ENCODE peak calls at places on chromosomes 13 and 19, in five cellular contexts. B, S, A, O and T are unnamed samples.

GRCh38 chr13:101552797-101553196 is 100.3 kb downstream of the ITGBL1 start:
- DNase-seq in B (no peak), S (no peak), A (no peak), O (no peak), T (no peak)

GRCh38 chr19:54418030-54418929 is 3.0 kb downstream of the TTYH1 start:
- DNase-seq in B (no peak), S (peak), A (peak), O (no peak), T (no peak)

GRCh38 chr19:35609881-35610353 is 2.6 kb upstream of the HAUS5 start:
- DNase-seq in B (no peak), S (no peak), A (no peak), O (peak), T (no peak)

GRCh38 chr19:53541971-53542370 is 4.0 kb downstream of the ZNF331 start:
- DNase-seq in B (no peak), S (no peak), A (no peak), O (no peak), T (no peak)

GRCh38 chr13:100530645-100531044 is 57.9 kb downstream of the GGACT start:
- DNase-seq in B (no peak), S (no peak), A (peak), O (no peak), T (no peak)

GRCh38 chr19:32415246-32415645 is 9.7 kb downstream of the DPY19L3 start:
- DNase-seq in B (no peak), S (no peak), A (no peak), O (no peak), T (no peak)

GRCh38 chr13:46178821-46179220 is 3.2 kb downstream of the LCP1 start:
- DNase-seq in B (no peak), S (no peak), A (no peak), O (no peak), T (no peak)

GRCh38 chr13:44309771-44310767 is 63.6 kb upstream of the SERP2 start:
- DNase-seq in B (no peak), S (no peak), A (no peak), O (no peak), T (no peak)

GRCh38 chr13:106499905-106500304 is 35.6 kb downstream of the EFNB2 start:
- DNase-seq in B (no peak), S (no peak), A (no peak), O (peak), T (no peak)

GRCh38 chr13:99351772-99352171 is 44.6 kb upstream of the GPR183 start:
- DNase-seq in B (no peak), S (no peak), A (no peak), O (no peak), T (no peak)

GRCh38 chr19:19061491-19061890 is 2.3 kb upstream of the SLC25A42 start:
- DNase-seq in B (no peak), S (no peak), A (no peak), O (no peak), T (no peak)

GRCh38 chr13:100859861-100860260 is 185.3 kb upstream of the TMTC4 start:
- DNase-seq in B (no peak), S (no peak), A (no peak), O (no peak), T (no peak)

GRCh38 chr19:3227054-3227626 is 2.7 kb downstream of the CELF5 start:
- DNase-seq in B (no peak), S (no peak), A (no peak), O (no peak), T (no peak)

GRCh38 chr13:36421447-36421846 is 10.8 kb upstream of the CCNA1 start:
- DNase-seq in B (no peak), S (no peak), A (no peak), O (no peak), T (no peak)

GRCh38 chr13:31046711-31047279 is 114.3 kb downstream of the TEX26 start:
- DNase-seq in B (no peak), S (no peak), A (no peak), O (no peak), T (no peak)

GRCh38 chr19:52658595-52658994 is 20.4 kb upstream of the ZNF83 start:
- DNase-seq in B (no peak), S (no peak), A (peak), O (no peak), T (no peak)

GRCh38 chr13:31209172-31209818 is 9.5 kb downstream of the B3GLCT start:
- DNase-seq in B (no peak), S (no peak), A (no peak), O (no peak), T (no peak)

GRCh38 chr19:30228726-30229523 is 143.3 kb upstream of the ZNF536 start:
- DNase-seq in B (no peak), S (no peak), A (no peak), O (no peak), T (no peak)

GRCh38 chr13:30017880-30018279 is 167.5 kb upstream of the UBL3 start:
- DNase-seq in B (no peak), S (no peak), A (no peak), O (no peak), T (no peak)

GRCh38 chr19:408441-409005 is 424 bp downstream of the C2CD4C start:
- DNase-seq in B (no peak), S (peak), A (no peak), O (no peak), T (no peak)

GRCh38 chr19:18183529-18183928 is 9.5 kb upstream of the MPV17L2 start:
- DNase-seq in B (no peak), S (no peak), A (no peak), O (no peak), T (no peak)

GRCh38 chr13:113599396-113599795 is 14.8 kb downstream of the TFDP1 start:
- DNase-seq in B (no peak), S (no peak), A (no peak), O (no peak), T (no peak)

GRCh38 chr13:69496951-69497350 is 610.7 kb upstream of the ATXN8OS start:
- DNase-seq in B (no peak), S (no peak), A (no peak), O (no peak), T (no peak)

GRCh38 chr19:4083677-4084546 is 17.2 kb upstream of the ZBTB7A start:
- DNase-seq in B (no peak), S (no peak), A (no peak), O (no peak), T (no peak)

GRCh38 chr13:114073881-114074551 is 58.4 kb downstream of the RASA3 start:
- DNase-seq in B (no peak), S (no peak), A (no peak), O (no peak), T (no peak)

GRCh38 chr19:42571136-42571535 is 23.6 kb downstream of the CEACAM8 start:
- DNase-seq in B (no peak), S (no peak), A (no peak), O (no peak), T (no peak)

GRCh38 chr19:2239771-2240770 is 3.4 kb downstream of the SF3A2 start:
- DNase-seq in B (no peak), S (no peak), A (no peak), O (no peak), T (no peak)

GRCh38 chr19:1619094-1619439 is 13.8 kb upstream of the UQCR11 start:
- DNase-seq in B (no peak), S (no peak), A (no peak), O (no peak), T (no peak)

GRCh38 chr13:19618925-19619324 is 14.5 kb upstream of the MPHOSPH8 start:
- DNase-seq in B (no peak), S (peak), A (peak), O (no peak), T (peak)

GRCh38 chr13:98349731-98350305 is 172.7 kb upstream of the RNF113B start:
- DNase-seq in B (no peak), S (no peak), A (peak), O (no peak), T (no peak)

GRCh38 chr13:22454586-22454985 is 726.2 kb upstream of the SGCG start:
- DNase-seq in B (peak), S (no peak), A (no peak), O (no peak), T (no peak)

GRCh38 chr19:44607049-44607448 is 6.3 kb upstream of the IGSF23 start:
- DNase-seq in B (no peak), S (no peak), A (no peak), O (no peak), T (no peak)

GRCh38 chr13:34561033-34561432 is 381.0 kb upstream of the NBEA start:
- DNase-seq in B (no peak), S (no peak), A (no peak), O (no peak), T (no peak)

DNA sequence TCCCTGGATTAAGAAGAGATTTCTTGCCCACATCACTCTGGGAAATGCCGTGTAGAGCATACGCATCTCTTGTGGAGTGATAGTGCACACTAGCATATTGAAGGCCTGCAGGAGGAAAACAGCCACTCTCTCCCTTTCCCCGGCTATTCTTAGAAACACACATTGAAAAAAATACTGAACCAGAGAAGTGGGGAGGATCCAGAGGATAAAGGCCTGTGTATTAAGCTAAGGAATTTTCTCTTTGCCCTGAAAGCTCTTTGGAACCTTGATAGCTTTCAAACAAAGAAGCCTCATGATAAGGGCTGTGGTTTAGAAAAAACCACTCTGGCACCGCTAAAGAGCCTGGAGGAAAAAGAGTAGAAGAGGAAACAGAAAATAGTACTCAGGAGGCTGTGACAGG is 386.1 kb upstream of the NBEA start:
- DNase-seq in B (no peak), S (no peak), A (no peak), O (no peak), T (no peak)
- TF ChIP-seq POLR2AphosphoS5 in B (no peak), S (no peak), A (no peak), O (no peak), T (no peak)

GRCh38 chr19:40282209-40282580 is 3.0 kb downstream of the AKT2 start:
- DNase-seq in B (no peak), S (no peak), A (no peak), O (no peak), T (no peak)

GRCh38 chr19:40279761-40280607 is 5.2 kb downstream of the AKT2 start:
- DNase-seq in B (no peak), S (no peak), A (no peak), O (no peak), T (no peak)

GRCh38 chr19:40282920-40283319 is 2.2 kb downstream of the AKT2 start:
- DNase-seq in B (no peak), S (no peak), A (no peak), O (no peak), T (no peak)

GRCh38 chr19:40280608-40281221 is 4.4 kb downstream of the AKT2 start:
- DNase-seq in B (no peak), S (no peak), A (no peak), O (no peak), T (no peak)

DNA sequence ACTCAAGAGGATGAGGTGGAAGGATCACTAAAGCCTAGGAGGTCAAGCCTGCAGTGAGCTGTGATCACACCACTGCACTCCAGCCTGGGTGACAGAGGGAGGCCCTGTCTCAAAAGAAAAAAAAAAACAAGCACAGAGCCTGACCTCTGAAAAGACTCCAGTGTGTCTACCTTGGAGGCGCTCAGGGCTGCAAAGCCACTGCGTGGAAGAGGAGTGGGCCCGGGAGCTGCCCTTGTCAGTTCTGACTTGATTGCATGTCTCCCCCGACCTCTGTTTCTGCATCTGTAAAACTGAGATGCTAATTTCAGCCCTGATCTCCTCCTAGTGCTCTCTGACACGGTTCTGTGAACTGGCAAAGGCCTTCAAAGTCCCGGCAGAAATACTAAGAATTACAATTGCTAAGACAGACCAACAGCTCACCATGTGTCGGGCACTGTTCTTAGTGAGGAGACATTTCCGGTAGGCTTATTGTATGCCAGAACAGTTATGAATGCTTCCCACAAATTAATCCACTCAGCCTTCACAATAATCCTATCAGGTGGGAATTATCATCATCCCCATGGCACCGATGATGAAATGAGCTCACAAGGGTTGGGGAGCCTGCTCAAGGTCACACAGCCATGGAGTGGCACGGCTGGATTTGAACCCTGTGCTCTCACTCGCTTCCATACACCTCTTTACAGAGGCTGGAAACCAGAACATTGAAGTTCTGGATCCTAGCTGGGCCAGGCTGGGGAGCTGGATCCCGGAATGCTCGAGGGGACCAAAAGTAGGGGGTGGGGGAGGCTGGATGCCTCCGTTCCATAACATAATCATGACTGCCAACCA is 3.5 kb downstream of the AKT2 start:
- DNase-seq in B (no peak), S (no peak), A (no peak), O (no peak), T (no peak)
- TF ChIP-seq ZNF274 in B (no peak), S (no peak), A (no peak), O (no peak), T (no peak)

DNA sequence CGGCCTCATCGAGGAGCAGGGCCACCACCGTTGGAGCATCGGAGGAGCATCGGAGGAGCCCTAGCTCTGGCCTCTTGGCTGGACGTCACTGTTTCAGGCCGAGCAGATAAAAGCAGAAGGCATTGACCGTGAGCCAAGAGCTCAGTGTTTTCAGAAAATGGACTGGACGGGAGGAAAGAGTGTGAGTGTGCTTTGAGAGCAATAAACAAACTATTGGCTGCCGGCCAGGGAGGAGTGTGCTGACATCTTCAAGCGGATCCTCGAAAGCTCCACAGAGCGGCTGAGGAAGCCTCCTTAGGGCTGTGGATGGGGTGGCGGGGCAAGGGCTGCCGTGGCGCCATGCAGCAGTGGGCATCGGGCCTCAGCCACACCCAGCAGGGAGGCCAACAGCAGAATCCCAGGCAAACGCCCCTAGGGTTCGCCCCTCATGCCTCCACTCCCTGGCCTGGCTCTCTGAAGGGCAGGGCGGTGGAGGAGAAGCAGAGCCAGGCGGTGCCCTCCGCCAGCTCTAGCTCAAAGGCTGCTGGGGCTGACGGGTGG is 41.8 kb downstream of the IRS2 start:
- DNase-seq in B (no peak), S (no peak), A (no peak), O (no peak), T (no peak)
- TF ChIP-seq POLR2AphosphoS5 in B (no peak), S (no peak), A (no peak), O (no peak), T (no peak)

GRCh38 chr13:38264363-38265134 is 85.1 kb upstream of the UFM1 start:
- DNase-seq in B (no peak), S (no peak), A (no peak), O (no peak), T (no peak)

GRCh38 chr13:38262211-38262610 is 87.4 kb upstream of the UFM1 start:
- DNase-seq in B (no peak), S (no peak), A (no peak), O (no peak), T (no peak)

GRCh38 chr13:38265135-38265497 is 84.5 kb upstream of the UFM1 start:
- DNase-seq in B (no peak), S (no peak), A (no peak), O (no peak), T (no peak)
- TF ChIP-seq ZNF274 in B (no peak), S (no peak), A (no peak), O (no peak), T (no peak)

GRCh38 chr13:48302920-48303330 is 626 bp upstream of the RB1 start:
- DNase-seq in B (no peak), S (no peak), A (no peak), O (no peak), T (peak)

GRCh38 chr13:48303331-48304131 is at the start of gene RB1:
- DNase-seq in B (no peak), S (peak), A (peak), O (peak), T (peak)

GRCh38 chr13:48299591-48299990 is 4.0 kb upstream of the RB1 start:
- DNase-seq in B (no peak), S (no peak), A (no peak), O (no peak), T (no peak)

DNA sequence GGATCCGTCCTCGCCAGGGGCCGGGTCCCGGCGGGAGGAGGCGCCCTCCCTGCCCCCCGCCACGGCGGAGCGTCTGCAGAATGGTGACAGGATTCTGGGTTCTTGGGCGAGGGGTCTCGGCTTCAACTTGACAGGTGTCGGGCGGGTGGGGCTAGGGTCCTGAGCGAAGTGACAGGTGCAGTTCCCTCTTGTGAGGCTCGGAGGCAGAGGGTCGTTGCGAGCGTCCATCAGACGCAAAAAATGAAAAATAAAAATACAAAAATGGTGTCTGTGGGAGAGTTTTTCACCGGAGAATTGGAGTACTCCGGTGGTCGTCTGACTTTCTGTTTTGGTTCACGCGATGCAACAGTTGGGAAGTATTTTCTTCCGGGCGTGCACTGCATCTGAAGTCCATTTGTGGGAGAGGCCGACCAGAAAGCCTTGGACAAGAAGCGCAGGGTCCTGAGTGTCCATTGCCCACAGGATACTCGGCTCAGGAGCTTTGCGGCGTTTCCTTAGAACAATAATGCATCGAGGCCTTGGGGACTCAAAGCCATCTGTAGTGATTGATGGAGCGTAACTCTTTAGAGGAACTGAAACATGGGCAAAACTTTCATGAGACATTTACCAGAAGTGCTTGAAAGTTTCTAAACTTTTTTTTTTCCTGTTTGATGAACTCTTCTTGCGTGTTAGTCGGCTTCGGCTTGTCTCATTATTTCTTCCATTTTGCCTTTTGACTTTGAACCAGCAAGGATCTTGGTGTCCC is 753 bp downstream of the RB1 start:
- DNase-seq in B (no peak), S (peak), A (peak), O (peak), T (no peak)
- TF ChIP-seq POLR2AphosphoS5 in B (no peak), S (no peak), A (no peak), O (peak), T (no peak)

GRCh38 chr19:10044390-10044789 is 31.1 kb downstream of the RDH8 start:
- DNase-seq in B (no peak), S (peak), A (no peak), O (no peak), T (peak)
- TF ChIP-seq ZNF274 in B (no peak), S (no peak), A (no peak), O (no peak), T (no peak)

GRCh38 chr19:13843104-13843921 is 33.6 kb upstream of the NANOS3 start:
- DNase-seq in B (no peak), S (no peak), A (no peak), O (no peak), T (no peak)
- TF ChIP-seq POLR2AphosphoS5 in B (no peak), S (no peak), A (no peak), O (no peak), T (no peak)

DNA sequence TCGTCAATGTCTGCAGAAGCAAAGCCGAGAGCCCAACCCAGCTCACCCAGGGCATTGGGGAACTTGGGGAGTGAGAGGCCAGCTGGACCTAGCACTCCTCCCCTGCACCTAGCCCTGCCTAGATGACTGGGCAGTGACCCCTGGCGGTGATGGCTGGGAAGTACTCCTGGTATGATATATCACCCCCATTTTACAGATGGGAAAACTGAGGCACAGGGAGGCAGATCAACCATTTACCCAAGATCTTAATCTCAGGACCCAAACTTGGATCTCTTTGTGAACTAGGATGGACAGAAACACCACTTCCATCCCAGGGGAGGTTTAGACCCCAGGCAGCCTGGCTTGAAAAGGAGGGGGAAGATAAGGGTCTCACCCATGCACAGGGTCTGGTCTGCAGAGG is 43.5 kb downstream of the CCL25 start:
- DNase-seq in B (no peak), S (no peak), A (no peak), O (no peak), T (no peak)
- TF ChIP-seq ZNF274 in B (no peak), S (no peak), A (no peak), O (no peak), T (no peak)